ENCODE peak calls at places on chromosomes 7 and 10, in ten cellular contexts. G is mucosa of gallbladder; R is HFFc6; N is activated CD8-positive, alpha-beta T cell treated with anti-CD3 and anti-CD28 coated beads, Interleukin-2, amount 10 ng/mL, durations not matched to agents 7 days and 5 days; B is fibroblast of mammary gland; W is HTR-8/SVneo; V is left ventricle myocardium inferior; A is GM23338; M is fibroblast of gingiva; U is stimulated activated CD8-positive, alpha-beta memory T cell treated with anti-CD3 and anti-CD28 coated beads, Interleukin-15, amount 100 ng/mL, for 1 hour. K is an unnamed sample.

GRCh38 chr7:108078156-108078781 is 51.9 kb downstream of the LAMB4 start:
- DNase-seq in G (no peak), R (no peak), N (no peak), B (peak), W (no peak), V (no peak), A (no peak), M (no peak), U (no peak), K (no peak)

GRCh38 chr10:60480865-60481563 is 91.3 kb upstream of the ANK3 start:
- DNase-seq in G (peak), R (peak), N (no peak), B (peak), W (peak), V (no peak), A (no peak), M (peak), U (no peak), K (no peak)

GRCh38 chr10:113880236-113880635 is 25.8 kb downstream of the NHLRC2 start:
- DNase-seq in G (no peak), R (peak), N (no peak), B (peak), W (no peak), V (no peak), A (no peak), M (no peak), U (no peak), K (no peak)

GRCh38 chr10:88687853-88688467 is 18.1 kb upstream of the LIPK start:
- DNase-seq in G (no peak), R (peak), N (no peak), B (peak), W (peak), V (no peak), A (peak), M (peak), U (no peak), K (no peak)

GRCh38 chr7:82932516-82932915 is 230.2 kb downstream of the PCLO start:
- DNase-seq in G (no peak), R (no peak), N (no peak), B (no peak), W (no peak), V (no peak), A (no peak), M (no peak), U (no peak), K (no peak)

GRCh38 chr7:70091362-70091761 is 493.1 kb downstream of the AUTS2 start:
- DNase-seq in G (no peak), R (no peak), N (no peak), B (no peak), W (no peak), V (no peak), A (no peak), M (no peak), U (no peak), K (no peak)

GRCh38 chr7:142557971-142558582 is 191.2 kb upstream of the PRSS1 start:
- DNase-seq in G (peak), R (peak), N (peak), B (peak), W (no peak), V (no peak), A (peak), M (peak), U (peak), K (no peak)

GRCh38 chr7:96786261-96786997 is 76.8 kb upstream of the SEM1 start:
- DNase-seq in G (no peak), R (no peak), N (no peak), B (no peak), W (no peak), V (peak), A (peak), M (no peak), U (no peak), K (no peak)

GRCh38 chr7:34417781-34418180 is 240.2 kb upstream of the NPSR1 start:
- DNase-seq in G (no peak), R (no peak), N (no peak), B (no peak), W (no peak), V (no peak), A (no peak), M (no peak), U (no peak), K (no peak)

GRCh38 chr7:102125127-102125561 is 161.5 kb upstream of the SH2B2 start:
- DNase-seq in G (peak), R (peak), N (no peak), B (peak), W (peak), V (peak), A (peak), M (peak), U (no peak), K (no peak)

GRCh38 chr10:64397125-64397524 is 875.9 kb downstream of the REEP3 start:
- DNase-seq in G (no peak), R (no peak), N (no peak), B (no peak), W (no peak), V (no peak), A (no peak), M (no peak), U (no peak), K (no peak)

GRCh38 chr7:104267701-104268368 is 60.0 kb upstream of the ORC5 start:
- DNase-seq in G (no peak), R (peak), N (no peak), B (peak), W (no peak), V (no peak), A (peak), M (peak), U (no peak), K (no peak)

GRCh38 chr7:27661776-27662489 is 750 bp downstream of the HIBADH start:
- DNase-seq in G (no peak), R (no peak), N (peak), B (peak), W (no peak), V (peak), A (peak), M (peak), U (no peak), K (no peak)

GRCh38 chr10:103983367-103983911 is 16.5 kb downstream of the SLK start:
- DNase-seq in G (no peak), R (no peak), N (peak), B (no peak), W (no peak), V (no peak), A (peak), M (no peak), U (no peak), K (no peak)

GRCh38 chr7:141484907-141485306 is 66.3 kb upstream of the AGK start:
- DNase-seq in G (no peak), R (no peak), N (no peak), B (no peak), W (no peak), V (no peak), A (no peak), M (no peak), U (no peak), K (no peak)

GRCh38 chr7:137342751-137343482 is 616 bp downstream of the PTN start:
- DNase-seq in G (no peak), R (no peak), N (no peak), B (no peak), W (no peak), V (no peak), A (no peak), M (no peak), U (no peak), K (no peak)

GRCh38 chr10:132504501-132505272 is 32.9 kb upstream of the INPP5A start:
- DNase-seq in G (no peak), R (no peak), N (no peak), B (no peak), W (no peak), V (no peak), A (no peak), M (no peak), U (no peak), K (no peak)

GRCh38 chr7:75995996-75996395 is 1.6 kb upstream of the TMEM120A start:
- DNase-seq in G (no peak), R (no peak), N (no peak), B (no peak), W (no peak), V (no peak), A (no peak), M (no peak), U (no peak), K (no peak)

GRCh38 chr7:157710396-157710795 is 373.6 kb downstream of the DNAJB6 start:
- DNase-seq in G (no peak), R (no peak), N (no peak), B (no peak), W (no peak), V (no peak), A (no peak), M (no peak), U (no peak), K (no peak)

GRCh38 chr10:26408858-26409494 is 29.2 kb upstream of the APBB1IP start:
- DNase-seq in G (no peak), R (no peak), N (no peak), B (no peak), W (no peak), V (no peak), A (no peak), M (no peak), U (no peak), K (no peak)

GRCh38 chr7:5479133-5479745 is 55.6 kb upstream of the TNRC18 start:
- DNase-seq in G (no peak), R (peak), N (no peak), B (no peak), W (no peak), V (no peak), A (no peak), M (peak), U (no peak), K (no peak)

GRCh38 chr7:1538544-1539345 is 8.2 kb downstream of the MAFK start:
- DNase-seq in G (no peak), R (no peak), N (no peak), B (no peak), W (no peak), V (no peak), A (no peak), M (no peak), U (no peak), K (no peak)

GRCh38 chr10:21617267-21617666 is 83.2 kb downstream of the MLLT10 start:
- DNase-seq in G (no peak), R (no peak), N (no peak), B (peak), W (no peak), V (no peak), A (no peak), M (peak), U (no peak), K (no peak)

GRCh38 chr7:150567168-150567567 is at the start of gene GIMAP4:
- DNase-seq in G (no peak), R (no peak), N (peak), B (no peak), W (no peak), V (no peak), A (no peak), M (no peak), U (no peak), K (no peak)

GRCh38 chr7:98110249-98111022 is 3.8 kb downstream of the LMTK2 start:
- DNase-seq in G (peak), R (no peak), N (no peak), B (no peak), W (no peak), V (no peak), A (peak), M (no peak), U (no peak), K (no peak)

GRCh38 chr7:16205481-16205880 is 215.9 kb downstream of the CRPPA start:
- DNase-seq in G (no peak), R (no peak), N (no peak), B (no peak), W (no peak), V (no peak), A (no peak), M (no peak), U (no peak), K (no peak)

GRCh38 chr10:48482207-48482606 is 122.7 kb downstream of the ARHGAP22 start:
- DNase-seq in G (no peak), R (no peak), N (no peak), B (no peak), W (no peak), V (no peak), A (no peak), M (no peak), U (no peak), K (no peak)

GRCh38 chr10:109898666-109899577 is 24.4 kb downstream of the XPNPEP1 start:
- DNase-seq in G (peak), R (no peak), N (no peak), B (peak), W (no peak), V (peak), A (no peak), M (peak), U (no peak), K (no peak)

GRCh38 chr10:101297901-101298451 is 56.0 kb upstream of the BTRC start:
- DNase-seq in G (peak), R (peak), N (peak), B (peak), W (peak), V (peak), A (peak), M (peak), U (peak), K (peak)

GRCh38 chr7:117630501-117630900 is 150.7 kb downstream of the CFTR start:
- DNase-seq in G (no peak), R (no peak), N (no peak), B (no peak), W (no peak), V (no peak), A (peak), M (no peak), U (no peak), K (no peak)

GRCh38 chr7:82527831-82528230 is 84.3 kb upstream of the CACNA2D1 start:
- DNase-seq in G (no peak), R (no peak), N (no peak), B (peak), W (no peak), V (no peak), A (no peak), M (peak), U (no peak), K (no peak)

GRCh38 chr7:49852619-49853462 is 79.4 kb downstream of the VWC2 start:
- DNase-seq in G (peak), R (peak), N (peak), B (peak), W (peak), V (no peak), A (peak), M (peak), U (no peak), K (no peak)

GRCh38 chr10:43658227-43658626 is 9.5 kb upstream of the ZNF32 start:
- DNase-seq in G (no peak), R (no peak), N (no peak), B (no peak), W (no peak), V (no peak), A (no peak), M (no peak), U (no peak), K (no peak)

GRCh38 chr7:1053002-1053411 is 8.7 kb downstream of the GPR146 start:
- DNase-seq in G (no peak), R (no peak), N (no peak), B (no peak), W (no peak), V (peak), A (peak), M (no peak), U (no peak), K (no peak)

GRCh38 chr7:34807548-34808340 is 149.7 kb downstream of the NPSR1 start:
- DNase-seq in G (no peak), R (no peak), N (no peak), B (no peak), W (no peak), V (no peak), A (no peak), M (no peak), U (no peak), K (no peak)